ENCODE peak calls at places on chromosomes 5 and 9, in six cellular contexts. One of them, this sample, is unnamed. For H3K4me1, the result is how much of the 10 kb centered on the place peaks cover.

GRCh38 chr9:92696619-92697018 is 26.7 kb upstream of the IPPK start:
- DNase-seq in gastrocnemius medialis: no peak
- DNase-seq in stomach: no peak
- DNase-seq in uterus: no peak
- DNase-seq in left ventricle myocardium inferior: no peak
- DNase-seq in mammary epithelial cell: no peak
- DNase-seq in this sample: no peak

GRCh38 chr9:121286973-121287721 is 19.2 kb downstream of the GSN start:
- DNase-seq in gastrocnemius medialis: peak
- DNase-seq in left ventricle myocardium inferior: peak
- DNase-seq in mammary epithelial cell: peak
- DNase-seq in stomach: peak
- DNase-seq in uterus: peak
- DNase-seq in this sample: peak

GRCh38 chr9:124122813-124123462 is 111.4 kb downstream of the LHX2 start:
- DNase-seq in stomach: no peak
- DNase-seq in mammary epithelial cell: no peak
- DNase-seq in left ventricle myocardium inferior: no peak
- DNase-seq in gastrocnemius medialis: no peak
- DNase-seq in uterus: no peak
- DNase-seq in this sample: no peak

GRCh38 chr5:114185274-114185673 is 176.6 kb upstream of the KCNN2 start:
- DNase-seq in left ventricle myocardium inferior: peak
- DNase-seq in uterus: no peak
- DNase-seq in mammary epithelial cell: peak
- DNase-seq in gastrocnemius medialis: no peak
- DNase-seq in stomach: no peak
- DNase-seq in this sample: no peak

GRCh38 chr5:55568629-55569512 is 34.1 kb upstream of the PLPP1 start:
- DNase-seq in uterus: no peak
- DNase-seq in left ventricle myocardium inferior: no peak
- DNase-seq in mammary epithelial cell: no peak
- DNase-seq in gastrocnemius medialis: no peak
- DNase-seq in stomach: no peak
- DNase-seq in this sample: no peak

GRCh38 chr9:90156318-90156717 is 486.3 kb downstream of the DIRAS2 start:
- DNase-seq in gastrocnemius medialis: no peak
- DNase-seq in left ventricle myocardium inferior: no peak
- DNase-seq in mammary epithelial cell: no peak
- DNase-seq in uterus: no peak
- DNase-seq in stomach: no peak
- DNase-seq in this sample: no peak

GRCh38 chr5:143044265-143044664 is 274.1 kb downstream of the ARHGAP26 start:
- DNase-seq in gastrocnemius medialis: peak
- DNase-seq in uterus: no peak
- DNase-seq in mammary epithelial cell: no peak
- DNase-seq in left ventricle myocardium inferior: no peak
- DNase-seq in stomach: no peak
- DNase-seq in this sample: no peak

GRCh38 chr5:85500869-85501268 is 1116.2 kb upstream of the EDIL3 start:
- DNase-seq in mammary epithelial cell: no peak
- DNase-seq in stomach: no peak
- DNase-seq in uterus: no peak
- DNase-seq in left ventricle myocardium inferior: no peak
- DNase-seq in gastrocnemius medialis: no peak
- DNase-seq in this sample: no peak

GRCh38 chr5:35089688-35090314 is 42.1 kb upstream of the AGXT2 start:
- DNase-seq in uterus: peak
- DNase-seq in left ventricle myocardium inferior: no peak
- DNase-seq in mammary epithelial cell: peak
- DNase-seq in gastrocnemius medialis: peak
- DNase-seq in stomach: peak
- DNase-seq in this sample: peak

GRCh38 chr9:133237271-133237731 is 28.3 kb upstream of the OBP2B start:
- DNase-seq in left ventricle myocardium inferior: no peak
- DNase-seq in uterus: peak
- DNase-seq in stomach: peak
- DNase-seq in mammary epithelial cell: no peak
- DNase-seq in gastrocnemius medialis: no peak
- DNase-seq in this sample: no peak

GRCh38 chr5:1470762-1471211 is 25.5 kb upstream of the SLC6A3 start:
- DNase-seq in stomach: peak
- DNase-seq in gastrocnemius medialis: no peak
- DNase-seq in mammary epithelial cell: no peak
- DNase-seq in uterus: peak
- DNase-seq in left ventricle myocardium inferior: no peak
- DNase-seq in this sample: peak

GRCh38 chr5:26883375-26883774 is 155.0 kb downstream of the CDH9 start:
- DNase-seq in gastrocnemius medialis: no peak
- DNase-seq in left ventricle myocardium inferior: no peak
- DNase-seq in mammary epithelial cell: no peak
- DNase-seq in uterus: no peak
- DNase-seq in stomach: no peak
- DNase-seq in this sample: no peak

GRCh38 chr5:120852222-120852860 is 388.2 kb downstream of the PRR16 start:
- DNase-seq in uterus: no peak
- DNase-seq in stomach: no peak
- DNase-seq in gastrocnemius medialis: no peak
- DNase-seq in mammary epithelial cell: no peak
- DNase-seq in left ventricle myocardium inferior: no peak
- DNase-seq in this sample: no peak

DNA sequence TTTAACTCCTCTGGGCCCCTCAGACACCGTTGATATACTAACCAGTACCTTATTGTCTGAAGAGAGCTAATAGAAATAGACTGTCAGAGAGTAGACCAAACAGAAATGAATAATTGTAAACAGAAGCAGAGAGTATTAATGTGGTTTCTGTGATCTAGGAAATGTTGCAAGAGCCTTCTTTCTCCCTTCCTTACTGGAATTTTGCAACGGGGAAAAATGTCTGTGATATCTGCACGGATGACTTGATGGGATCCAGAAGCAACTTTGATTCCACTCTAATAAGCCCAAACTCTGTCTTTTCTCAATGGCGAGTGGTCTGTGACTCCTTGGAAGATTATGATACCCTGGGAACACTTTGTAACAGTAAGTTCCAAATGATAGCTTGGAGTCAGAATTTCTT is 5.1 kb downstream of the TYRP1 start:
- DNase-seq in uterus: no peak
- DNase-seq in gastrocnemius medialis: no peak
- DNase-seq in mammary epithelial cell: no peak
- DNase-seq in left ventricle myocardium inferior: no peak
- DNase-seq in stomach: no peak
- DNase-seq in this sample: no peak
- H3K4me3 ChIP-seq in uterus: no peak
- H3K4me3 ChIP-seq in gastrocnemius medialis: no peak
- H3K4me3 ChIP-seq in mammary epithelial cell: no peak
- H3K4me3 ChIP-seq in left ventricle myocardium inferior: peak
- H3K4me3 ChIP-seq in stomach: no peak
- H3K4me3 ChIP-seq in this sample: no peak

DNA sequence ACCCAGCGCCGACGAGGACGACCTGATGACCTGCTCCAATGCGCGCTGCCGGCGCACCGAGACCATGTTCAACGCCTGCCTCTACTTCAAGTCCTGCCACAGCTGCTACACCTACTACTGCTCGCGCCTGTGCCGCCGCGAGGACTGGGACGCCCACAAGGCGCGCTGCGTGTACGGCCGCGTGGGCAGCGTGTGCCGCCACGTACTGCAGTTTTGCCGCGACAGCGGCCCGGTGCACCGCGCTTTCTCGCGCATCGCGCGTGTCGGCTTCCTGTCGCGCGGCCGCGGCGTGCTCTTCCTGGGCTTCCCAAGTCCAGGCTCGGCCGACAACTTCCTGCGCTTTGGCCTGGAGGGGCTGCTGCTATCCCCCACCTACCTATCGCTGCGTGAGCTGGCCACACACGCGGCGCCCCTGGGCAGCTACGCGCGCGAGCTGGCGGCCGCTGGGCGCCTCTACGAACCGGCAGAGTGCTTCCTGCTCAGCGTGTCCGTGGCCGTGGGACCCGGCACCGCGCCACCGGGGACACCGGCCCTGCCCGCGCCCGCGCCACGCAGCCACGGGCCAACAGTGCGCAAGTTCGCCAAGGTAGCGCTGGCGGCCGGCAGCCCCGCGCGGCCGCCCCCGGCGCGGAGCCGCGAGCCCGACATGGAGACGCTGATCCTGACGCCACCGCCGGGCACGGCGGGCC is 2.7 kb upstream of the PHPT1 start:
- DNase-seq in uterus: no peak
- DNase-seq in gastrocnemius medialis: no peak
- DNase-seq in stomach: no peak
- DNase-seq in mammary epithelial cell: no peak
- DNase-seq in left ventricle myocardium inferior: no peak
- DNase-seq in this sample: no peak
- H3K4me1 ChIP-seq in uterus: half or more
- H3K4me1 ChIP-seq in gastrocnemius medialis: half or more
- H3K4me1 ChIP-seq in stomach: half or more
- H3K4me1 ChIP-seq in mammary epithelial cell: under half
- H3K4me1 ChIP-seq in left ventricle myocardium inferior: half or more
- H3K4me1 ChIP-seq in this sample: under half

DNA sequence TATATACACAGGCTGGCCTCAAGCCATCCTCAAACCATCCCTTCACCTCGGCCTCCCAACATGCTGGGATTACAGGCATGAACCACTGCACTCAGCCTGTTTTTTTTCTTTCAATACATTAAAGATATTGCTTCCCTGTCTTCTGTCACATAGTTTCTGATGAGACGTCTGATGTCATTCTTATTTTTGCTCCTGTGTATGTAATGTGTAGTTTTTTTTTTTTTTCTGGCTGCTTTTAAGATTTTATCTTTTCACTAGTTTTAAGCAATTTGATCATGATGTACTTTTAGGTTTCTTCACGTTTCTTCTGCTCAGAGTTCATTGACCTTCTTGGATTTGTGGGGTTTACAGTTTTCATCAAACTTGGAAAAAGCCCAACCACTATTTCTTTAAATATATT is 11.3 kb upstream of the RGS3 start:
- DNase-seq in left ventricle myocardium inferior: no peak
- DNase-seq in stomach: no peak
- DNase-seq in uterus: no peak
- DNase-seq in gastrocnemius medialis: no peak
- DNase-seq in mammary epithelial cell: no peak
- DNase-seq in this sample: no peak
- H3K27ac ChIP-seq in left ventricle myocardium inferior: peak
- H3K27ac ChIP-seq in stomach: no peak
- H3K27ac ChIP-seq in uterus: no peak
- H3K27ac ChIP-seq in gastrocnemius medialis: peak
- H3K27ac ChIP-seq in mammary epithelial cell: no peak
- H3K27ac ChIP-seq in this sample: no peak

DNA sequence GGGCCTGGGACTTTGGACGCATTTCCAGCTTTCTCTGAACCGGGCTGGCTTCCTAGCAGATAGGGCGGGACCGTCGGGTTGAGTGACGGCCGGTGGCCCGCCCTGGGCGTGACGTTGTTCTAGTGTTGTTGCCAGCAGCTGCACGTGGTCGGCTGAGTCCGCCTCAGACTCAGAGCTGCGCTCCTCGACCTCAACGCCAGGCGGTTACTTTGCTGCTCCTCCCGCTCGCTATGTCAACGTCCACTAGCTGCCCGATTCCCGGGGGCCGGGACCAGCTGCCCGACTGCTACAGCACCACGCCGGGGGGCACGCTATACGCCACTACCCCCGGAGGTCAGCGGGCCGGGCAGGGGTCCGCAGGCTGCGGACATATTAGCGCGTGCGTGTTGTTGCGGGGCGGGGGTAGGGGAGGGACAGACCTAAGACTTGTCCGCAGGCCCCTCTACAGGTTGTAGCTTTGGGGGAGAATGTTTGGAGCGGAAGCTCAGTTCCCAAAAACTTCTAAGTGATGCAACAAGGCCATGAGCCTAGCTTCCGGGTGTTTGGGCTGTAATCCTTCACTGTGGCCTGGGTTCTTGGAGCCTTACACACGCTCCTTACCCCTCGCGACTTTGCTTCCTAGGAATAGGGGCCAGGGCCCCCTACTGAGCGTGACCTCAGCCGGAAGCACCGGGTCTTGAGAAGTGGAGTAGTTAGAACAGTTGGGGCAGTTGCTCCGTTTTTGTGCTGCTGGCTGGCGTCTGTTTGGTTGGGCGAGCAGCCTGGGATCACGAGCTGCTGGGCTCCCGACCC is at the start of gene EIF4EBP3:
- DNase-seq in left ventricle myocardium inferior: peak
- DNase-seq in mammary epithelial cell: peak
- DNase-seq in uterus: peak
- DNase-seq in gastrocnemius medialis: peak
- DNase-seq in stomach: peak
- DNase-seq in this sample: peak
- H3K4me3 ChIP-seq in left ventricle myocardium inferior: peak
- H3K4me3 ChIP-seq in mammary epithelial cell: peak
- H3K4me3 ChIP-seq in uterus: peak
- H3K4me3 ChIP-seq in gastrocnemius medialis: peak
- H3K4me3 ChIP-seq in stomach: peak
- H3K4me3 ChIP-seq in this sample: peak

DNA sequence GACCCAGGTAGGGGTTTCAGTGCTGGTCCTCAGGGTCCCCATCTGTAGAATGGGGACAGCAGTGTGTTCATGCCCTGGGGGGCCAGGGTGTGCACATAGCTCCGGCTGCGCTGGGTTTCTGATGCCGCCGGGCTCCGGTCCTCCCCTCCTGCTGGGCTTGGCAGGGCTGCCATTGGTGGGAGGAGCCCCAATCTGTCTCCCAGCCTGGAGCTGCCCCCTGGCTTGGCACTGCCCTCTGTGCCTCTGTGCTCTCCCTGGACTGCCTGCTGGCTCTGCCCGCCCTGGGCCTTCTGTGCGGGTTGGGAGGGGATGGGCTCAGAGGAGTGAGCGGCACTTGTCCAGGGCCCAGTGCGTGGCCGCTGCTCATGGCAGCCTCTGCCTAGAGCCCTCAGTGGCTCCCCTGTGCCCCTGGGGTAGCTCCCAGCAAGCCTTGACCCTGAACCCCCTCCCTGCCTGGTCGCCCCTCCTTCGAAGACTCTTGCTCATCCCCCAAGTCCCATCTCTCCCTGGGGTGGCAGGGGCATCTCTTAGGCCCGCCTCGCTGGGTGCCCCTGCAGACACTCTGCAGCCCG is 35.7 kb downstream of the RXRA start:
- DNase-seq in stomach: no peak
- DNase-seq in mammary epithelial cell: no peak
- DNase-seq in gastrocnemius medialis: no peak
- DNase-seq in uterus: no peak
- DNase-seq in left ventricle myocardium inferior: no peak
- DNase-seq in this sample: no peak
- H3K4me1 ChIP-seq in stomach: half or more
- H3K4me1 ChIP-seq in mammary epithelial cell: half or more
- H3K4me1 ChIP-seq in gastrocnemius medialis: half or more
- H3K4me1 ChIP-seq in uterus: half or more
- H3K4me1 ChIP-seq in left ventricle myocardium inferior: half or more
- H3K4me1 ChIP-seq in this sample: under half

This sample was measured in small intestine.